ENCODE peak calls at places on chromosomes 5 and 9, in four cellular contexts. S, O, H and N are unnamed samples.

GRCh38 chr5:43305948-43306563 is 7.2 kb downstream of the HMGCS1 start:
- DNase-seq in S (peak), O (no peak), H (peak), N (no peak)

GRCh38 chr5:96963267-96963666 is 27.4 kb downstream of the LNPEP start:
- DNase-seq in S (peak), O (no peak), H (no peak), N (peak)

GRCh38 chr5:138626333-138626944 is 51.2 kb upstream of the HSPA9 start:
- DNase-seq in S (no peak), O (no peak), H (no peak), N (no peak)

GRCh38 chr5:94562327-94562971 is 56.0 kb downstream of the KIAA0825 start:
- DNase-seq in S (no peak), O (no peak), H (no peak), N (no peak)

GRCh38 chr9:41229408-41230401 is 40.6 kb upstream of the ZNG1F start:
- DNase-seq in S (peak), O (peak), H (no peak), N (no peak)

GRCh38 chr9:13520069-13520468 is 240.6 kb upstream of the MPDZ start:
- DNase-seq in S (no peak), O (no peak), H (no peak), N (no peak)

GRCh38 chr9:131843989-131844744 is 104.3 kb upstream of the RAPGEF1 start:
- DNase-seq in S (no peak), O (no peak), H (no peak), N (no peak)

GRCh38 chr5:178115136-178115834 is 2.0 kb downstream of the N4BP3 start:
- DNase-seq in S (no peak), O (no peak), H (no peak), N (no peak)

GRCh38 chr9:99075246-99075912 is 29.5 kb upstream of the TGFBR1 start:
- DNase-seq in S (no peak), O (no peak), H (no peak), N (no peak)

GRCh38 chr5:96123418-96123817 is 161.8 kb upstream of the ELL2 start:
- DNase-seq in S (no peak), O (no peak), H (no peak), N (no peak)

GRCh38 chr5:172765766-172766286 is 5.2 kb downstream of the DUSP1 start:
- DNase-seq in S (no peak), O (no peak), H (no peak), N (no peak)

GRCh38 chr5:39691993-39692392 is 267.2 kb upstream of the DAB2 start:
- DNase-seq in S (peak), O (no peak), H (no peak), N (no peak)

GRCh38 chr9:36765468-36766341 is 193.0 kb downstream of the MELK start:
- DNase-seq in S (peak), O (peak), H (peak), N (peak)

DNA sequence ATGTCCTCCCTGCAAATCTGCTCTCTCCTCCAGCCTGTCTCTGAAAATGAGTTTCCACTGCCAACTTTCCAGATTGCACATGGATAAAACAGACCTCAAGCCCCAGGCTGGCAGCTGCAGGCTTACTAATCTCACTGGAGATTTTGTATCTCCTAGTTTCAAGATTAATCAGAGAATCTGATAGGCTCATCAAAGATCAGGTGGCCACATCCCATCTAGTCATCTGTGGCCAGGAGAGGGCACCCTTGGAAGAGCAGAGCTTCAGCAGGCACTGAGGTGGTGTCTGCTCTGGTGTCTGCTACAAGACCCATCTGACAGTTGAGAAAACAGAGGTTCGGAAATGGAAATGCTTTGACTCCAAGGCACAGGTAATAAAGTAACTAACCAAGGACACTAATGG is 179.0 kb downstream of the MSX2 start:
- DNase-seq in S (no peak), O (no peak), H (no peak), N (no peak)
- TF ChIP-seq CTCF in S (no peak), O (no peak), H (peak), N (no peak)

GRCh38 chr5:88888291-88888690 is 5.3 kb upstream of the MEF2C start:
- DNase-seq in S (no peak), O (no peak), H (no peak), N (no peak)

GRCh38 chr5:88885043-88885442 is 2.1 kb upstream of the MEF2C start:
- DNase-seq in S (peak), O (no peak), H (no peak), N (no peak)

GRCh38 chr5:88884435-88884877 is 1.5 kb upstream of the MEF2C start:
- DNase-seq in S (peak), O (no peak), H (no peak), N (no peak)

GRCh38 chr5:88886756-88887741 is 4.1 kb upstream of the MEF2C start:
- DNase-seq in S (no peak), O (no peak), H (no peak), N (no peak)

DNA sequence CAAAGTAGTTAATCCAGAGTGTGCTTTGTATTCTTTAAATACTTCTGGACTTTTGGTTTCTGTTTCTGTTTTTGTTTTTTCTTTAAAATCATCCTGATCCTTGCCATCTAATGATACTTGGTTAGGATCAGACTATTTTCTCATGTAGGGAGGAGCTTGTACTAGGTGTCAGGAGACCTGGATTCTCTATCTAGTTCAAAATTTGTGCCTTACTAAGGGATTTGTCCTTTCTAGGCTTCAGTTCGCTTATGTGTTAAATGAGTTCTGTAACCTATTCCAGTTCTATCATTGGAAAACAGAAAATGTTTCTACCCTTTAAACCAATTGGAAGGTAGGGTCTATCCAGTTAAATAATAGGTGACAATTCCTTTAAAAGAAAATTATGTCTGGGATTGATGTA is 3.3 kb upstream of the MEF2C start:
- DNase-seq in S (peak), O (no peak), H (no peak), N (no peak)
- H3K4me3 ChIP-seq in S (peak), O (no peak), H (no peak), N (no peak)

GRCh38 chr5:67998709-67999251 is 216.8 kb upstream of the PIK3R1 start:
- DNase-seq in S (peak), O (peak), H (no peak), N (peak)
- TF ChIP-seq POLR2A in S (peak), O (no peak), H (no peak), N (no peak)

DNA sequence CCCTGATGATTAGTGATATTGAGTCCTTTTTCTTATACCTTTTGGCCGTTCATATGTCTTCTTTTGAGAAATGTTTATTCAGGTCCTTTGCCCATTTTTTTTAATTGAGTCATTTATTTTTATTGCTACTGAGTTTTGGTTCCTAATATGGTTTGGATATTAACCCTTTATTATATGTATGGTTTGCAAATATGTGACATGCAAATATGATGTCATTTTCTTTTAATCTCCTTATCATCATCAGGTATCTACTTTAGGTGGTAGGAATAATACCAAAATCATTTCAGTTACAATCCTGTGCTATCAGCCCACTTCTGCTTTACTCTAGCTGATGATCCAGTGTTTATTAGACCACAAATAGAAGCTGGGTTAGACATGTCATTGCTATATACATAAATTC is 102.3 kb upstream of the TRPC7 start:
- DNase-seq in S (no peak), O (no peak), H (no peak), N (no peak)
- TF ChIP-seq CTCF in S (no peak), O (no peak), H (no peak), N (no peak)